ENCODE peak calls at places on chromosomes 11 and 22, in four cellular contexts. A is CD8-positive, alpha-beta memory T cell; J is ELF-1; O is AG08396. X is an unnamed sample.

GRCh38 chr11:12287009-12287373 is 90.4 kb upstream of the PARVA start:
- DNase-seq in J (peak; percentile 81), O (peak; percentile 82), A (no peak), X (no peak)

GRCh38 chr11:12050911-12051667 is 42.7 kb upstream of the DKK3 start:
- DNase-seq in J (no peak), A (no peak), O (no peak), X (peak; percentile 74)

GRCh38 chr11:2763939-2764338 is 64.1 kb upstream of the KCNQ1OT1 start:
- DNase-seq in A (no peak), O (no peak), J (no peak), X (no peak)

GRCh38 chr11:69453151-69453550 is 28.3 kb upstream of the LINC01488 start:
- DNase-seq in J (no peak), O (no peak), A (no peak), X (no peak)

GRCh38 chr11:26618441-26618840 is 46.4 kb upstream of the MUC15 start:
- DNase-seq in O (no peak), J (no peak), A (no peak), X (no peak)

GRCh38 chr22:27370281-27370680 is 431.3 kb downstream of the MN1 start:
- DNase-seq in J (no peak), O (no peak), A (no peak), X (no peak)

GRCh38 chr11:19988598-19988997 is 171.7 kb downstream of the DBX1 start:
- DNase-seq in A (no peak), O (peak; percentile 76), J (peak; percentile 62), X (peak; percentile 28)

GRCh38 chr11:65417702-65418430 is 4.7 kb upstream of the NEAT1 start:
- DNase-seq in O (peak; percentile 58), A (peak; percentile 65), J (no peak), X (no peak)

GRCh38 chr22:35705141-35705540 is 12.5 kb upstream of the APOL5 start:
- DNase-seq in A (no peak), J (no peak), O (peak; percentile 68), X (no peak)

GRCh38 chr11:119741369-119742262 is 12.6 kb upstream of the NECTIN1 start:
- DNase-seq in O (peak; percentile 79), J (peak; percentile 80), A (peak; percentile 62), X (peak; percentile 64)

GRCh38 chr11:114463999-114464398 is 24.7 kb downstream of the REXO2 start:
- DNase-seq in O (no peak), A (no peak), J (no peak), X (no peak)

GRCh38 chr11:2419638-2420501 is 19.3 kb downstream of the TSSC4 start:
- DNase-seq in J (peak; percentile 85), O (peak; percentile 93), A (peak; percentile 70), X (peak; percentile 52)

GRCh38 chr11:130828741-130829140 is 87.5 kb downstream of the SNX19 start:
- DNase-seq in J (no peak), O (no peak), A (no peak), X (no peak)

GRCh38 chr11:23205156-23205871 is 345.0 kb upstream of the CCDC179 start:
- DNase-seq in O (no peak), J (no peak), A (no peak), X (no peak)

GRCh38 chr11:121336279-121336947 is 43.8 kb downstream of the SC5D start:
- DNase-seq in A (no peak), O (no peak), J (no peak), X (no peak)

GRCh38 chr22:44870021-44870420 is 117.6 kb downstream of the ARHGAP8 start:
- DNase-seq in J (peak; percentile 69), A (peak; percentile 9), O (peak; percentile 31), X (no peak)

GRCh38 chr11:79520086-79520485 is 79.3 kb upstream of the TENM4 start:
- DNase-seq in A (no peak), J (peak; percentile 75), O (no peak), X (no peak)

GRCh38 chr11:720642-721346 is 14.8 kb downstream of the EPS8L2 start:
- DNase-seq in O (peak; percentile 68), J (peak; percentile 67), A (no peak), X (no peak)

GRCh38 chr11:47565340-47566165 is at the start of gene PTPMT1:
- DNase-seq in J (peak; percentile 65), O (peak; percentile 90), A (peak; percentile 75), X (peak; percentile 40)

GRCh38 chr11:108388576-108388975 is 78.8 kb downstream of the C11orf65 start:
- DNase-seq in O (no peak), J (no peak), A (no peak), X (no peak)

GRCh38 chr11:60915250-60915914 is 1.4 kb downstream of the TMEM109 start:
- DNase-seq in O (peak; percentile 80), A (peak; percentile 85), J (peak; percentile 94), X (peak; percentile 46)

GRCh38 chr11:27153136-27153535 is 112.5 kb downstream of the BBOX1 start:
- DNase-seq in A (no peak), O (no peak), J (no peak), X (no peak)

GRCh38 chr11:20158597-20159257 is 1.5 kb downstream of the DBX1 start:
- DNase-seq in A (no peak), O (peak; percentile 86), J (peak; percentile 88), X (no peak)

GRCh38 chr22:26847816-26848215 is 190.4 kb downstream of the MIAT start:
- DNase-seq in O (no peak), A (no peak), J (no peak), X (no peak)

GRCh38 chr11:7892059-7892699 is 38.9 kb downstream of the OR10A6 start:
- DNase-seq in O (peak; percentile 73), A (no peak), J (no peak), X (no peak)

GRCh38 chr11:26704249-26704648 is 17.6 kb downstream of the SLC5A12 start:
- DNase-seq in O (no peak), J (no peak), A (no peak), X (no peak)

X was measured in hippocampal formation.